ENCODE peak calls at places on chromosomes 13 and 19, in four cellular contexts. H is K562, G is H1, D is HepG2. N is an unnamed sample.

GRCh38 chr13:110126391-110126961 is 180.5 kb downstream of the COL4A1 start:
- DNase-seq in D (no peak), H (no peak), G (no peak), N (no peak)

GRCh38 chr19:33346665-33347064 is 26.8 kb upstream of the CEBPG start:
- DNase-seq in G (no peak), D (no peak), H (no peak), N (no peak)

GRCh38 chr19:33641956-33642498 is 20.3 kb downstream of the CHST8 start:
- DNase-seq in G (no peak), D (no peak), H (no peak), N (no peak)

GRCh38 chr19:57886046-57886445 is 2.8 kb downstream of the ZNF814 start:
- DNase-seq in H (no peak), G (no peak), D (no peak), N (no peak)

GRCh38 chr13:91904597-91904996 is 506.2 kb downstream of the GPC5 start:
- DNase-seq in G (no peak), D (no peak), H (no peak), N (no peak)

GRCh38 chr19:56162258-56162657 is 13.6 kb upstream of the GALP start:
- DNase-seq in H (peak), D (no peak), G (no peak), N (no peak)

GRCh38 chr19:30752876-30753275 is 380.7 kb downstream of the ZNF536 start:
- DNase-seq in D (no peak), G (no peak), H (no peak), N (no peak)

GRCh38 chr19:45526143-45526542 is 18.9 kb downstream of the VASP start:
- DNase-seq in H (peak), G (peak), D (peak), N (no peak)

GRCh38 chr19:16202320-16203255 is 4.9 kb downstream of the AP1M1 start:
- DNase-seq in D (no peak), H (no peak), G (no peak), N (no peak)

GRCh38 chr13:113402471-113403254 is 38.7 kb upstream of the GRTP1 start:
- DNase-seq in H (no peak), G (no peak), D (no peak), N (no peak)

GRCh38 chr19:8196271-8196908 is 12.8 kb upstream of the CERS4 start:
- DNase-seq in H (no peak), D (no peak), G (no peak), N (no peak)

GRCh38 chr13:87656311-87656710 is 14.9 kb upstream of the SLITRK5 start:
- DNase-seq in H (no peak), G (no peak), D (no peak), N (no peak)

GRCh38 chr13:112893570-112894422 is 75.2 kb upstream of the MCF2L start:
- DNase-seq in D (peak), H (peak), G (peak), N (no peak)

GRCh38 chr13:44930280-44930679 is 59.0 kb downstream of the NUFIP1 start:
- DNase-seq in G (no peak), D (no peak), H (no peak), N (no peak)

GRCh38 chr19:33883869-33884519 is 87.3 kb downstream of the KCTD15 start:
- DNase-seq in H (no peak), G (peak), D (no peak), N (no peak)

GRCh38 chr13:47594833-47595232 is 406.2 kb downstream of the SUCLA2 start:
- DNase-seq in H (peak), D (no peak), G (no peak), N (no peak)

GRCh38 chr19:58044391-58044790 is 10.6 kb downstream of the ZSCAN1 start:
- DNase-seq in H (peak), G (no peak), D (no peak), N (no peak)

DNA sequence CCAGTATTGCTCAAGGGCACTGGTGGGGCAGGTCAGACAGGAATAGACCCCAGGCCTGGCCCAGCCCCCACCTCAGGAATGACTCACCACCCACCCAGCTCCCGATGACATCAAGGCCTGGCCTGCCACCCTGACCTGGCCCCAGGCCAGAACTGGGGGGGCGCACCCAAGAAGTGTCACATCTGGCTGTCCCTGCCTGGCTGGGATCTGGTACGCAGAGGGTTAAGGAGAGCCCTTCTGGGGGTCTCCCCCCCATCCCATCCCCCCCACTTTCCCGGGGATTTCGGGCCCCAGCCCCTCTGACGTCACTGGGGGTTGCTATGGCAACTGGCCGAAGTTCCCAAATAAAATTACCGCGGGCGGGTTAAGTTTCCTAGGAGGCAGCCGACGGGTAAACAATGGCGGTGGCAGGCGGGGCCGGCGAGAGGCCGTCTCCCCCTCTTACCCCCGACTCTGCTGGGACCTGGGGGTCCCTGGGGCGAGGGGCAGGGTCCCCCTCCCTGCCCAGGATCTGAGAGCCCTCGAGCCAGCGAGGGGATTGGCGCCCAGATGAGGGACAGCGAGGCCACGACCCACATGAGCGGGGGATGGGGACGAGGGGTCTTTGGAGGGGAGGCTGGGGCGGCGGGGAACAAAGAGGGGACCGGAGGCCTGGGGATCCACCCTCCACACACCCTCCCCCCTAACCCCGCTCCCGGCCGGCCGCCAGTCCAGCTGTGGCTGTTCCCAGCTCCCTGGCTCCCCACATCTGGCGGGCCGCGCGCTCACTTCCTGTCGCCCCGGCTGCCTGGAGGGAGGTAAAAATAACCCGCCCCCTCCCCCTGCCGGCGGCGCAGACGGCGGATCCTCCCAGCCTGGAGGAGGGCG is 29.7 kb upstream of the NANOS3 start:
- DNase-seq in G (peak), H (peak), D (peak), N (peak)
- TF ChIP-seq FOSL1 in G (no peak), H (peak), D (peak), N (no peak)

GRCh38 chr13:100564444-100565223 is 24.0 kb downstream of the GGACT start:
- DNase-seq in D (peak), G (no peak), H (no peak), N (no peak)

GRCh38 chr13:100566543-100566942 is 22.0 kb downstream of the GGACT start:
- DNase-seq in H (no peak), D (no peak), G (no peak), N (no peak)

GRCh38 chr13:100561599-100562204 is 26.9 kb downstream of the GGACT start:
- DNase-seq in D (peak), G (no peak), H (no peak), N (no peak)

GRCh38 chr13:100563779-100564178 is 24.8 kb downstream of the GGACT start:
- DNase-seq in G (no peak), H (no peak), D (no peak), N (no peak)

GRCh38 chr13:100565291-100565690 is 23.3 kb downstream of the GGACT start:
- DNase-seq in G (no peak), D (peak), H (no peak), N (no peak)
- TF ChIP-seq SRF in G (no peak), D (no peak), H (no peak), N (no peak)

GRCh38 chr19:41376241-41376997 is at the start of gene TMEM91:
- DNase-seq in G (peak), H (no peak), D (no peak), N (no peak)
- TF ChIP-seq FOSL1 in G (peak), H (no peak), D (no peak), N (no peak)

GRCh38 chr13:59392328-59392727 is 771.4 kb downstream of the DIAPH3 start:
- DNase-seq in G (no peak), H (no peak), D (no peak), N (no peak)
- TF ChIP-seq SRF in G (no peak), H (no peak), D (no peak), N (no peak)

GRCh38 chr13:20136781-20137703 is 23.8 kb downstream of the GJA3 start:
- DNase-seq in D (peak), G (peak), H (peak), N (no peak)
- TF ChIP-seq FOSL1 in D (no peak), G (no peak), H (no peak), N (no peak)

GRCh38 chr19:12293771-12294307 is 844 bp downstream of the ZNF44 start:
- DNase-seq in H (peak), D (peak), G (peak), N (peak)
- TF ChIP-seq SRF in H (peak), D (no peak), G (no peak), N (no peak)

DNA sequence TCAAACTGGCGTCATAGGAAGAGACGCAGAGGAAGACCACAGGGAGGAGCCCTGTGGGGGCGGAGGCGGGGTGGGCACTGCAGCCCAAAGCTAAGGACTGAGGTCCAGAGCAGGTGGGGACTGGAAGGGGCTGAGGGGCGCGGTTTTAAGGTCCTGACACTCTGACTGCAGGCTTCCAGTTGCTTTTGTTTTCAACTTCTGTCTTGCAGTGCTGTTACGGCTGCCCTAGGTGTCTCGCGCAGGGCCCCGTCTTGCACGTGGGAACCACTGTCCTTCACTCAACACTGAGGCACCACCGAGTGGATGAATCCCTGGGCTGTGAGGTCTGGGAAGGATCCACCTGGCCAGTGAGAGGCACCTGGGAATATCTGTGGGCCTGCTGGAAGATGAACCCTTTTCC is 76.0 kb downstream of the TEX29 start:
- DNase-seq in H (no peak), G (no peak), D (no peak), N (no peak)
- TF ChIP-seq FOSL1 in H (no peak), G (no peak), D (no peak), N (no peak)

DNA sequence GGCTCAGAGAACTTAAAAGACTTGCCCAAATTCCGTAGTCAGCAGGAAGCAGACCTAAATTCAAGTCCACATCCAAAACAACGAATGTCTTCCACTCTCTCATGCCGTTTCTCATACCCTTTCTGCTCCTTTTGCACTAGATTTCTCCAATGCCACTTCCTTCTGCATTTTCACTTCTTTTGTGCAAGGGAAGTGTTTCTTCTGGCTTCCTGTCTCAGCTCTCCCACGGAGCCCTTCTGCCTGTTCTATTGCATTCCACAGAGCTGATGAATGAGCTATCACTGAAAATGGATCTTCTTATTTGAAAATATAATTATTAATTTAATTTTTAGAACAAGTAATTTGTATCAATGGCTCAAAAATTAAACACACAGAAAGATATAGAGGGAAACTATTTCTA is 56.1 kb upstream of the STK24 start:
- DNase-seq in G (no peak), H (no peak), D (no peak), N (no peak)
- TF ChIP-seq SRF in G (no peak), H (no peak), D (no peak), N (no peak)

GRCh38 chr13:40102854-40103253 is 447.4 kb downstream of the COG6 start:
- DNase-seq in G (no peak), D (peak), H (peak), N (peak)
- TF ChIP-seq FOSL1 in G (no peak), D (no peak), H (no peak), N (no peak)

DNA sequence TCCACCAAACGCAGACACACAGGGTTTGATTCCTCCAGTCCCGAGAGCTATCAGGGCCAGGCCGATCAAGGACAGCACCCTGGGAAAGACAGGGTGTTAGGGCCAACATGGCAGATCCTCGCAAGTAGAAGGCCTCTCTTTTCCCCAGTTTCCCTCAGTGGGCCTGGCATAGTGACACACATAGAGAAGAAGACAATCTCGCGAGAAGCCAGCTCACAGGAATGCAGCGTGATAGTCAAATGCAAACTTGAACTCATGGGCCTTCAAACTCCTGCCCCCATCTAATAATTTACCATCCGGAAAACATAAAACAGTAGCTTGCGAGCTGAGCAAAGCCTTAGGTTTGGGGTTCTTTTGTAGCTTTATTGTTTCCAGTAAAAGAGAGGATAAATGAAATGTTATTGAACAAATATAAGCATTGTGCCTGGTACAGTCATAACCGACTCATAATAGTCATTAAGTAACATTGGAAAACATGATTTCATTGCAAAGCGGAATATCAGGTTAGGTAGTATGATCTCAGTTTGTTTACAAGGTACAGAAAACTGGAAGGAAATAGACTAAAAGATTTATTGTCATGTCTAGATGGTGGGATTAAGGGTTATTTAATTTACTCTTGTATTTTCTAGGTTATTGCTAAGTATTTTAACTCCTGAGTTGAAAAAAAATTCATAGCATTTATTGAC is 30.5 kb downstream of the SLC15A1 start:
- DNase-seq in G (no peak), H (no peak), D (no peak), N (no peak)
- TF ChIP-seq SRF in G (no peak), H (no peak), D (no peak), N (peak)